ENCODE peak calls at places on chromosome 2, in ten cellular contexts. One of them, this sample, is unnamed.

GRCh38 chr2:66457545-66457944 is 22.6 kb downstream of the MEIS1 start:
- DNase-seq in COR-L47: peak
- DNase-seq in T-helper 1 cell: no peak
- DNase-seq in NCI-H1105 treated with DMSO at 0.1 percent for 48 hours: peak
- DNase-seq in NCI-H1417: peak
- DNase-seq in hepatic stellate cell: no peak
- DNase-seq in anterior cingulate cortex: no peak
- DNase-seq in NCI-H345: peak
- DNase-seq in G401: no peak
- DNase-seq in EL: no peak
- DNase-seq in this sample: no peak

GRCh38 chr2:67489396-67489795 is 92.3 kb downstream of the ETAA1 start:
- DNase-seq in T-helper 1 cell: no peak
- DNase-seq in COR-L47: no peak
- DNase-seq in G401: no peak
- DNase-seq in NCI-H1417: no peak
- DNase-seq in hepatic stellate cell: no peak
- DNase-seq in EL: no peak
- DNase-seq in NCI-H1105 treated with DMSO at 0.1 percent for 48 hours: no peak
- DNase-seq in NCI-H345: no peak
- DNase-seq in anterior cingulate cortex: no peak
- DNase-seq in this sample: no peak

GRCh38 chr2:71070294-71071025 is 2.0 kb downstream of the NAGK start:
- DNase-seq in G401: peak
- DNase-seq in EL: peak
- DNase-seq in anterior cingulate cortex: no peak
- DNase-seq in COR-L47: peak
- DNase-seq in hepatic stellate cell: peak
- DNase-seq in NCI-H1105 treated with DMSO at 0.1 percent for 48 hours: no peak
- DNase-seq in T-helper 1 cell: no peak
- DNase-seq in NCI-H1417: peak
- DNase-seq in NCI-H345: peak
- DNase-seq in this sample: no peak

GRCh38 chr2:231614559-231615057 is 21.9 kb downstream of the TEX44 start:
- DNase-seq in T-helper 1 cell: no peak
- DNase-seq in NCI-H1105 treated with DMSO at 0.1 percent for 48 hours: no peak
- DNase-seq in NCI-H1417: no peak
- DNase-seq in EL: no peak
- DNase-seq in COR-L47: no peak
- DNase-seq in G401: no peak
- DNase-seq in NCI-H345: no peak
- DNase-seq in hepatic stellate cell: peak
- DNase-seq in anterior cingulate cortex: no peak
- DNase-seq in this sample: no peak

GRCh38 chr2:40155728-40156127 is 296.2 kb downstream of the SLC8A1 start:
- DNase-seq in hepatic stellate cell: no peak
- DNase-seq in EL: peak
- DNase-seq in NCI-H345: no peak
- DNase-seq in T-helper 1 cell: no peak
- DNase-seq in NCI-H1105 treated with DMSO at 0.1 percent for 48 hours: no peak
- DNase-seq in G401: no peak
- DNase-seq in NCI-H1417: no peak
- DNase-seq in anterior cingulate cortex: no peak
- DNase-seq in COR-L47: no peak
- DNase-seq in this sample: no peak

GRCh38 chr2:238968616-238969394 is 120.9 kb downstream of the TWIST2 start:
- DNase-seq in T-helper 1 cell: no peak
- DNase-seq in hepatic stellate cell: no peak
- DNase-seq in COR-L47: no peak
- DNase-seq in G401: no peak
- DNase-seq in NCI-H1417: no peak
- DNase-seq in NCI-H345: no peak
- DNase-seq in EL: no peak
- DNase-seq in anterior cingulate cortex: no peak
- DNase-seq in NCI-H1105 treated with DMSO at 0.1 percent for 48 hours: no peak
- DNase-seq in this sample: no peak

GRCh38 chr2:217166241-217166640 is 306.4 kb upstream of the TNP1 start:
- DNase-seq in NCI-H1105 treated with DMSO at 0.1 percent for 48 hours: peak
- DNase-seq in T-helper 1 cell: no peak
- DNase-seq in EL: peak
- DNase-seq in NCI-H1417: peak
- DNase-seq in anterior cingulate cortex: no peak
- DNase-seq in hepatic stellate cell: no peak
- DNase-seq in G401: no peak
- DNase-seq in COR-L47: peak
- DNase-seq in NCI-H345: peak
- DNase-seq in this sample: no peak

GRCh38 chr2:26429779-26430654 is 28.3 kb downstream of the DRC1 start:
- DNase-seq in COR-L47: peak
- DNase-seq in EL: no peak
- DNase-seq in NCI-H1417: peak
- DNase-seq in NCI-H345: peak
- DNase-seq in G401: peak
- DNase-seq in anterior cingulate cortex: no peak
- DNase-seq in T-helper 1 cell: no peak
- DNase-seq in hepatic stellate cell: no peak
- DNase-seq in NCI-H1105 treated with DMSO at 0.1 percent for 48 hours: peak
- DNase-seq in this sample: no peak

GRCh38 chr2:144348846-144349245 is 171.1 kb downstream of the ZEB2 start:
- DNase-seq in NCI-H1417: no peak
- DNase-seq in EL: no peak
- DNase-seq in G401: no peak
- DNase-seq in NCI-H1105 treated with DMSO at 0.1 percent for 48 hours: no peak
- DNase-seq in COR-L47: no peak
- DNase-seq in hepatic stellate cell: no peak
- DNase-seq in T-helper 1 cell: no peak
- DNase-seq in anterior cingulate cortex: no peak
- DNase-seq in NCI-H345: no peak
- DNase-seq in this sample: no peak

GRCh38 chr2:228417966-228418365 is 236.5 kb upstream of the SPHKAP start:
- DNase-seq in G401: no peak
- DNase-seq in COR-L47: no peak
- DNase-seq in NCI-H1417: no peak
- DNase-seq in NCI-H345: no peak
- DNase-seq in anterior cingulate cortex: no peak
- DNase-seq in T-helper 1 cell: no peak
- DNase-seq in hepatic stellate cell: no peak
- DNase-seq in EL: peak
- DNase-seq in NCI-H1105 treated with DMSO at 0.1 percent for 48 hours: no peak
- DNase-seq in this sample: no peak

GRCh38 chr2:13230221-13230620 is 513.5 kb downstream of the TRIB2 start:
- DNase-seq in NCI-H345: peak
- DNase-seq in T-helper 1 cell: no peak
- DNase-seq in hepatic stellate cell: no peak
- DNase-seq in EL: peak
- DNase-seq in NCI-H1417: no peak
- DNase-seq in G401: no peak
- DNase-seq in NCI-H1105 treated with DMSO at 0.1 percent for 48 hours: peak
- DNase-seq in COR-L47: peak
- DNase-seq in anterior cingulate cortex: no peak
- DNase-seq in this sample: no peak

GRCh38 chr2:111123751-111124150 is 3.0 kb downstream of the BCL2L11 start:
- DNase-seq in NCI-H345: no peak
- DNase-seq in T-helper 1 cell: no peak
- DNase-seq in NCI-H1105 treated with DMSO at 0.1 percent for 48 hours: no peak
- DNase-seq in anterior cingulate cortex: no peak
- DNase-seq in hepatic stellate cell: no peak
- DNase-seq in G401: no peak
- DNase-seq in COR-L47: no peak
- DNase-seq in EL: no peak
- DNase-seq in NCI-H1417: no peak
- DNase-seq in this sample: no peak

GRCh38 chr2:241540391-241540765 is 18.2 kb upstream of the BOK start:
- DNase-seq in NCI-H1417: no peak
- DNase-seq in T-helper 1 cell: no peak
- DNase-seq in anterior cingulate cortex: no peak
- DNase-seq in NCI-H345: no peak
- DNase-seq in G401: no peak
- DNase-seq in EL: peak
- DNase-seq in COR-L47: no peak
- DNase-seq in hepatic stellate cell: no peak
- DNase-seq in NCI-H1105 treated with DMSO at 0.1 percent for 48 hours: no peak
- DNase-seq in this sample: no peak

GRCh38 chr2:207784898-207785297 is 15.2 kb upstream of the FZD5 start:
- DNase-seq in EL: no peak
- DNase-seq in hepatic stellate cell: no peak
- DNase-seq in COR-L47: no peak
- DNase-seq in anterior cingulate cortex: no peak
- DNase-seq in NCI-H1417: no peak
- DNase-seq in NCI-H345: no peak
- DNase-seq in NCI-H1105 treated with DMSO at 0.1 percent for 48 hours: no peak
- DNase-seq in G401: no peak
- DNase-seq in T-helper 1 cell: no peak
- DNase-seq in this sample: no peak

GRCh38 chr2:166234112-166234846 is 106.5 kb upstream of the SCN1A start:
- DNase-seq in COR-L47: no peak
- DNase-seq in NCI-H1417: no peak
- DNase-seq in G401: no peak
- DNase-seq in hepatic stellate cell: peak
- DNase-seq in EL: peak
- DNase-seq in NCI-H1105 treated with DMSO at 0.1 percent for 48 hours: no peak
- DNase-seq in T-helper 1 cell: no peak
- DNase-seq in NCI-H345: no peak
- DNase-seq in anterior cingulate cortex: no peak
- DNase-seq in this sample: no peak

GRCh38 chr2:216066255-216066654 is 15.4 kb downstream of the PECR start:
- DNase-seq in NCI-H1417: no peak
- DNase-seq in NCI-H1105 treated with DMSO at 0.1 percent for 48 hours: no peak
- DNase-seq in hepatic stellate cell: no peak
- DNase-seq in G401: no peak
- DNase-seq in NCI-H345: no peak
- DNase-seq in COR-L47: no peak
- DNase-seq in EL: peak
- DNase-seq in T-helper 1 cell: no peak
- DNase-seq in anterior cingulate cortex: no peak
- DNase-seq in this sample: no peak

GRCh38 chr2:112980537-112980936 is 2.7 kb downstream of the IL36G start:
- DNase-seq in EL: no peak
- DNase-seq in NCI-H1417: no peak
- DNase-seq in COR-L47: no peak
- DNase-seq in NCI-H345: no peak
- DNase-seq in anterior cingulate cortex: no peak
- DNase-seq in NCI-H1105 treated with DMSO at 0.1 percent for 48 hours: no peak
- DNase-seq in hepatic stellate cell: no peak
- DNase-seq in T-helper 1 cell: no peak
- DNase-seq in G401: no peak
- DNase-seq in this sample: no peak

GRCh38 chr2:183037660-183038340 is 457 bp downstream of the NCKAP1 start:
- DNase-seq in anterior cingulate cortex: peak
- DNase-seq in G401: peak
- DNase-seq in T-helper 1 cell: peak
- DNase-seq in COR-L47: peak
- DNase-seq in hepatic stellate cell: peak
- DNase-seq in NCI-H1417: peak
- DNase-seq in NCI-H1105 treated with DMSO at 0.1 percent for 48 hours: peak
- DNase-seq in EL: peak
- DNase-seq in NCI-H345: peak
- DNase-seq in this sample: no peak

GRCh38 chr2:120586507-120587283 is 149.0 kb upstream of the GLI2 start:
- DNase-seq in NCI-H345: no peak
- DNase-seq in G401: no peak
- DNase-seq in NCI-H1105 treated with DMSO at 0.1 percent for 48 hours: no peak
- DNase-seq in EL: no peak
- DNase-seq in anterior cingulate cortex: no peak
- DNase-seq in NCI-H1417: no peak
- DNase-seq in T-helper 1 cell: no peak
- DNase-seq in hepatic stellate cell: no peak
- DNase-seq in COR-L47: no peak
- DNase-seq in this sample: no peak

GRCh38 chr2:237978058-237978712 is 11.4 kb downstream of the UBE2F start:
- DNase-seq in NCI-H1105 treated with DMSO at 0.1 percent for 48 hours: no peak
- DNase-seq in NCI-H1417: no peak
- DNase-seq in hepatic stellate cell: peak
- DNase-seq in EL: peak
- DNase-seq in COR-L47: no peak
- DNase-seq in anterior cingulate cortex: no peak
- DNase-seq in NCI-H345: no peak
- DNase-seq in G401: peak
- DNase-seq in T-helper 1 cell: no peak
- DNase-seq in this sample: no peak

GRCh38 chr2:143907801-143908200 is 612.1 kb downstream of the ZEB2 start:
- DNase-seq in NCI-H345: no peak
- DNase-seq in COR-L47: no peak
- DNase-seq in NCI-H1105 treated with DMSO at 0.1 percent for 48 hours: no peak
- DNase-seq in G401: no peak
- DNase-seq in hepatic stellate cell: no peak
- DNase-seq in EL: peak
- DNase-seq in NCI-H1417: no peak
- DNase-seq in anterior cingulate cortex: no peak
- DNase-seq in T-helper 1 cell: no peak
- DNase-seq in this sample: no peak

GRCh38 chr2:201264472-201265173 is 4.3 kb downstream of the CASP8 start:
- DNase-seq in anterior cingulate cortex: no peak
- DNase-seq in COR-L47: no peak
- DNase-seq in T-helper 1 cell: no peak
- DNase-seq in NCI-H1105 treated with DMSO at 0.1 percent for 48 hours: no peak
- DNase-seq in G401: no peak
- DNase-seq in EL: no peak
- DNase-seq in NCI-H1417: no peak
- DNase-seq in hepatic stellate cell: no peak
- DNase-seq in NCI-H345: no peak
- DNase-seq in this sample: no peak

GRCh38 chr2:229611360-229611759 is 103.0 kb downstream of the DNER start:
- DNase-seq in NCI-H1417: no peak
- DNase-seq in T-helper 1 cell: no peak
- DNase-seq in NCI-H1105 treated with DMSO at 0.1 percent for 48 hours: no peak
- DNase-seq in NCI-H345: no peak
- DNase-seq in hepatic stellate cell: no peak
- DNase-seq in anterior cingulate cortex: no peak
- DNase-seq in COR-L47: no peak
- DNase-seq in EL: peak
- DNase-seq in G401: no peak
- DNase-seq in this sample: no peak

GRCh38 chr2:1739322-1739957 is 4.9 kb downstream of the PXDN start:
- DNase-seq in NCI-H1105 treated with DMSO at 0.1 percent for 48 hours: no peak
- DNase-seq in G401: no peak
- DNase-seq in hepatic stellate cell: no peak
- DNase-seq in EL: no peak
- DNase-seq in NCI-H1417: no peak
- DNase-seq in T-helper 1 cell: no peak
- DNase-seq in NCI-H345: no peak
- DNase-seq in COR-L47: no peak
- DNase-seq in anterior cingulate cortex: no peak
- DNase-seq in this sample: no peak

GRCh38 chr2:154707994-154708393 is 9.5 kb downstream of the KCNJ3 start:
- DNase-seq in anterior cingulate cortex: no peak
- DNase-seq in hepatic stellate cell: no peak
- DNase-seq in COR-L47: no peak
- DNase-seq in G401: peak
- DNase-seq in NCI-H1417: no peak
- DNase-seq in NCI-H345: no peak
- DNase-seq in T-helper 1 cell: no peak
- DNase-seq in NCI-H1105 treated with DMSO at 0.1 percent for 48 hours: no peak
- DNase-seq in EL: no peak
- DNase-seq in this sample: no peak

GRCh38 chr2:36780231-36780808 is 83.8 kb downstream of the VIT start:
- DNase-seq in NCI-H1417: peak
- DNase-seq in hepatic stellate cell: peak
- DNase-seq in G401: peak
- DNase-seq in NCI-H345: peak
- DNase-seq in EL: peak
- DNase-seq in NCI-H1105 treated with DMSO at 0.1 percent for 48 hours: peak
- DNase-seq in COR-L47: peak
- DNase-seq in anterior cingulate cortex: no peak
- DNase-seq in T-helper 1 cell: no peak
- DNase-seq in this sample: peak

GRCh38 chr2:54106631-54107454 is 8.6 kb upstream of the ACYP2 start:
- DNase-seq in NCI-H1417: peak
- DNase-seq in anterior cingulate cortex: no peak
- DNase-seq in G401: peak
- DNase-seq in hepatic stellate cell: peak
- DNase-seq in NCI-H1105 treated with DMSO at 0.1 percent for 48 hours: peak
- DNase-seq in EL: peak
- DNase-seq in T-helper 1 cell: peak
- DNase-seq in COR-L47: no peak
- DNase-seq in NCI-H345: peak
- DNase-seq in this sample: peak

GRCh38 chr2:96921561-96922303 is 51.9 kb upstream of the SEMA4C start:
- DNase-seq in NCI-H345: no peak
- DNase-seq in COR-L47: no peak
- DNase-seq in NCI-H1105 treated with DMSO at 0.1 percent for 48 hours: no peak
- DNase-seq in G401: no peak
- DNase-seq in T-helper 1 cell: no peak
- DNase-seq in hepatic stellate cell: no peak
- DNase-seq in anterior cingulate cortex: no peak
- DNase-seq in EL: no peak
- DNase-seq in NCI-H1417: no peak
- DNase-seq in this sample: no peak